ENCODE peak calls at places on chromosomes 12 and 14, in four cellular contexts. E is A549, N is K562, A is IMR-90. H is an unnamed sample.

GRCh38 chr14:102996941-102997340 is 60.4 kb downstream of the CDC42BPB start:
- DNase-seq in E (no peak), N (no peak), A (no peak), H (no peak)

GRCh38 chr14:55426881-55427280 is 13.5 kb downstream of the TBPL2 start:
- DNase-seq in E (no peak), N (no peak), A (no peak), H (no peak)

GRCh38 chr14:82410064-82410463 is 876.4 kb upstream of the SEL1L start:
- DNase-seq in E (no peak), N (no peak), A (no peak), H (no peak)

GRCh38 chr14:30034049-30034635 is 106.5 kb upstream of the PRKD1 start:
- DNase-seq in E (no peak), N (no peak), A (peak; percentile 17), H (no peak)

GRCh38 chr14:103260629-103261124 is 73.4 kb upstream of the EIF5 start:
- DNase-seq in E (peak; percentile 51), N (peak; percentile 14), A (peak; percentile 63), H (no peak)

GRCh38 chr12:54415223-54415929 is 3.7 kb downstream of the ITGA5 start:
- DNase-seq in E (no peak), N (no peak), A (no peak), H (no peak)

GRCh38 chr14:92513966-92514843 is 624 bp downstream of the RIN3 start:
- DNase-seq in E (peak; percentile 24), N (no peak), A (peak; percentile 22), H (peak; percentile 32)

GRCh38 chr12:95117178-95117599 is 43.8 kb upstream of the NR2C1 start:
- DNase-seq in E (peak; percentile 82), N (peak; percentile 84), A (peak; percentile 75), H (peak; percentile 46)

GRCh38 chr12:106301611-106302321 is 767 bp upstream of the TCP11L2 start:
- DNase-seq in E (peak; percentile 83), N (peak; percentile 97), A (peak; percentile 64), H (peak; percentile 19)

GRCh38 chr14:36438883-36439282 is 81.1 kb downstream of the NKX2-1 start:
- DNase-seq in E (no peak), N (no peak), A (no peak), H (no peak)

GRCh38 chr14:61866932-61867920 is 105.0 kb downstream of the SNAPC1 start:
- DNase-seq in E (peak; percentile 33), N (no peak), A (peak; percentile 4), H (no peak)

GRCh38 chr14:75702107-75702506 is 41.1 kb downstream of the TTLL5 start:
- DNase-seq in E (no peak), N (no peak), A (no peak), H (no peak)

GRCh38 chr12:27542628-27543027 is 18.6 kb downstream of the PPFIBP1 start:
- DNase-seq in E (peak; percentile 46), N (no peak), A (peak; percentile 97), H (no peak)

GRCh38 chr14:64465856-64466554 is 706 bp downstream of the AKAP5 start:
- DNase-seq in E (peak; percentile 31), N (peak; percentile 24), A (peak; percentile 61), H (peak; percentile 46)

GRCh38 chr14:55136868-55137785 is 8.1 kb downstream of the LGALS3 start:
- DNase-seq in E (no peak), N (no peak), A (peak; percentile 88), H (no peak)

GRCh38 chr12:62785941-62786559 is 148.9 kb downstream of the PPM1H start:
- DNase-seq in E (peak; percentile 99), N (peak; percentile 10), A (peak; percentile 93), H (no peak)

GRCh38 chr12:54173066-54173726 is 15.6 kb downstream of the SMUG1 start:
- DNase-seq in E (no peak), N (no peak), A (no peak), H (peak; percentile 64)

GRCh38 chr14:60777856-60778578 is 43.5 kb downstream of the MNAT1 start:
- DNase-seq in E (peak; percentile 6), N (no peak), A (peak; percentile 94), H (no peak)

GRCh38 chr12:32039341-32039740 is 67.3 kb upstream of the BICD1 start:
- DNase-seq in E (no peak), N (peak; percentile 42), A (peak; percentile 20), H (no peak)

GRCh38 chr14:72155379-72155993 is 223.3 kb downstream of the RGS6 start:
- DNase-seq in E (no peak), N (no peak), A (no peak), H (no peak)

GRCh38 chr12:645563-646071 is 17.6 kb downstream of the NINJ2 start:
- DNase-seq in E (peak; percentile 75), N (peak; percentile 83), A (peak; percentile 62), H (no peak)

GRCh38 chr12:45338272-45338671 is 122.4 kb downstream of the ANO6 start:
- DNase-seq in E (no peak), N (peak; percentile 28), A (no peak), H (no peak)

GRCh38 chr14:49888293-49888692 is 4.6 kb upstream of the ARF6 start:
- DNase-seq in E (no peak), N (no peak), A (no peak), H (no peak)

GRCh38 chr12:52354197-52354596 is 13.1 kb downstream of the KRT85 start:
- DNase-seq in E (no peak), N (no peak), A (no peak), H (no peak)

GRCh38 chr14:58098507-58098906 is 53.5 kb downstream of the ARMH4 start:
- DNase-seq in E (no peak), N (no peak), A (no peak), H (no peak)

GRCh38 chr14:75431827-75432226 is 4.0 kb downstream of the JDP2 start:
- DNase-seq in E (no peak), N (no peak), A (no peak), H (no peak)

GRCh38 chr12:78864483-78865296 is at the start of gene SYT1:
- DNase-seq in E (peak; percentile 96), N (no peak), A (peak; percentile 85), H (peak; percentile 80)

GRCh38 chr14:99780690-99781089 is 12.5 kb upstream of the EML1 start:
- DNase-seq in E (no peak), N (no peak), A (no peak), H (no peak)

GRCh38 chr12:99235381-99235780 is 412.2 kb upstream of the GARIN6 start:
- DNase-seq in E (no peak), N (no peak), A (no peak), H (no peak)

GRCh38 chr12:66678640-66679268 is at the start of gene GRIP1:
- DNase-seq in E (no peak), N (no peak), A (no peak), H (peak; percentile 28)

GRCh38 chr14:61696753-61697318 is 1.5 kb downstream of the HIF1A start:
- DNase-seq in E (no peak), N (no peak), A (no peak), H (no peak)

GRCh38 chr12:12138203-12139154 is 67.7 kb downstream of the BCL2L14 start:
- DNase-seq in E (no peak), N (no peak), A (no peak), H (no peak)
- TF ChIP-seq BHLHE40 in E (no peak), N (no peak), A (no peak), H (no peak)

GRCh38 chr14:104879201-104879982 is 14.3 kb downstream of the CEP170B start:
- DNase-seq in E (no peak), N (no peak), A (no peak), H (no peak)
- TF ChIP-seq BHLHE40 in E (no peak), N (no peak), A (no peak), H (no peak)

GRCh38 chr12:57771873-57772428 is at the start of gene METTL1:
- DNase-seq in E (peak; percentile 99), N (peak; percentile 99), A (peak; percentile 97), H (peak; percentile 90)

GRCh38 chr12:57771271-57771872 is 533 bp downstream of the METTL1 start:
- DNase-seq in E (peak; percentile 94), N (peak; percentile 97), A (peak; percentile 90), H (peak; percentile 85)

GRCh38 chr12:57769594-57769993 is 2.3 kb downstream of the METTL1 start:
- DNase-seq in E (no peak), N (no peak), A (no peak), H (no peak)

GRCh38 chr12:57772429-57773322 is at the start of gene EEF1AKMT3:
- DNase-seq in E (no peak), N (peak; percentile 80), A (peak; percentile 35), H (peak; percentile 67)

GRCh38 chr12:57770734-57771133 is 1.2 kb downstream of the METTL1 start:
- DNase-seq in E (no peak), N (no peak), A (no peak), H (no peak)
- TF ChIP-seq BHLHE40 in E (no peak), N (no peak), A (no peak), H (no peak)

GRCh38 chr12:121872546-121873223 is 14.0 kb upstream of the HPD start:
- DNase-seq in E (no peak), N (no peak), A (peak; percentile 99), H (no peak)
- TF ChIP-seq BHLHE40 in E (no peak), N (no peak), A (no peak), H (no peak)

H was measured in HEK293T.